ENCODE peak calls at places on chromosomes 1 and 21, in five cellular contexts. X is COLO829, O is left ventricle myocardium superior, G is A549, B is mucosa of descending colon. S is an unnamed sample.

GRCh38 chr1:32494196-32494595 is 29.3 kb downstream of the ZBTB8B start:
- DNase-seq in X (peak), O (no peak), G (no peak), B (no peak), S (no peak)

GRCh38 chr1:54972436-54972835 is 8.0 kb upstream of the TMEM61 start:
- DNase-seq in X (no peak), O (no peak), G (no peak), B (no peak), S (no peak)

GRCh38 chr1:101022294-101022693 is 3.3 kb downstream of the DPH5 start:
- DNase-seq in X (no peak), O (no peak), G (no peak), B (no peak), S (peak)

GRCh38 chr1:219917851-219918466 is 10.4 kb downstream of the SLC30A10 start:
- DNase-seq in X (no peak), O (no peak), G (peak), B (no peak), S (no peak)

GRCh38 chr1:65524931-65525296 is 104.4 kb downstream of the LEPR start:
- DNase-seq in X (no peak), O (no peak), G (no peak), B (no peak), S (no peak)

GRCh38 chr1:32114420-32114819 is 6.6 kb downstream of the KPNA6 start:
- DNase-seq in X (no peak), O (no peak), G (no peak), B (no peak), S (no peak)

GRCh38 chr1:206864939-206865671 is at the start of gene IL20:
- DNase-seq in X (peak), O (peak), G (peak), B (peak), S (peak)

GRCh38 chr1:234253732-234254131 is 119.5 kb upstream of the COA6 start:
- DNase-seq in X (no peak), O (no peak), G (no peak), B (no peak), S (no peak)

GRCh38 chr1:241532173-241532553 is at the start of gene KMO:
- DNase-seq in X (no peak), O (no peak), G (no peak), B (no peak), S (no peak)

GRCh38 chr21:36188081-36188681 is 31.6 kb downstream of the DOP1B start:
- DNase-seq in X (no peak), O (peak), G (peak), B (peak), S (no peak)

GRCh38 chr1:245673920-245674414 is 519.2 kb downstream of the KIF26B start:
- DNase-seq in X (no peak), O (no peak), G (no peak), B (no peak), S (peak)

S was measured in GM03348.